ENCODE peak calls at places on chromosomes 3 and 15, in six cellular contexts. Z is AG08395, O is astrocyte of the spinal cord, L is DMS79, Y is left colon, S is ACHN. W is an unnamed sample.

GRCh38 chr15:81939604-81940440 is 106.0 kb downstream of the MEX3B start:
- DNase-seq in O (peak), S (peak), Y (no peak), Z (no peak), L (no peak), W (peak)

GRCh38 chr3:127031845-127032244 is 48.9 kb downstream of the PLXNA1 start:
- DNase-seq in O (no peak), S (no peak), Y (no peak), L (no peak), Z (no peak), W (no peak)

GRCh38 chr3:190012314-190012782 is 108.3 kb downstream of the P3H2 start:
- DNase-seq in Z (peak), L (no peak), Y (no peak), S (peak), O (peak), W (no peak)

GRCh38 chr15:63292771-63293170 is 15.4 kb downstream of the APH1B start:
- DNase-seq in O (peak), L (no peak), Y (no peak), S (no peak), Z (peak), W (no peak)

GRCh38 chr15:74449643-74450205 is 11.2 kb downstream of the UBL7 start:
- DNase-seq in Y (no peak), S (no peak), L (no peak), O (no peak), Z (no peak), W (no peak)

GRCh38 chr15:101399431-101399830 is 90.1 kb downstream of the PCSK6 start:
- DNase-seq in L (no peak), Z (no peak), Y (no peak), O (no peak), S (no peak), W (no peak)

GRCh38 chr3:197030379-197031314 is 1.0 kb upstream of the MELTF start:
- DNase-seq in O (no peak), S (no peak), Z (no peak), L (no peak), Y (no peak), W (peak)

GRCh38 chr3:113910966-113911365 is 36.8 kb upstream of the ZDHHC23 start:
- DNase-seq in O (no peak), L (no peak), Z (no peak), S (no peak), Y (no peak), W (no peak)

GRCh38 chr15:63203451-63204090 is 14.2 kb downstream of the RAB8B start:
- DNase-seq in Z (no peak), O (peak), L (no peak), S (peak), Y (no peak), W (no peak)

GRCh38 chr15:75648156-75649000 is 666 bp downstream of the SNX33 start:
- DNase-seq in Z (peak), L (no peak), S (no peak), O (peak), Y (no peak), W (no peak)

GRCh38 chr3:172659246-172660002 is 51.4 kb downstream of the NCEH1 start:
- DNase-seq in Y (no peak), S (peak), Z (no peak), L (no peak), O (no peak), W (no peak)

W was measured in GM13977.